ENCODE peak calls at places on chromosomes 12 and 14, in four cellular contexts. X, N, U and T are unnamed samples.

GRCh38 chr12:113190761-113191160 is 5.2 kb downstream of the RITA1 start:
- DNase-seq in X (peak), N (no peak), U (no peak), T (peak)

GRCh38 chr14:20679907-20680306 is 4.5 kb upstream of the RNASE4 start:
- DNase-seq in X (peak), N (peak), U (no peak), T (peak)

GRCh38 chr14:85319998-85320397 is 209.9 kb upstream of the FLRT2 start:
- DNase-seq in X (no peak), N (no peak), U (no peak), T (no peak)

GRCh38 chr14:50340945-50341344 is 28.8 kb downstream of the DMAC2L start:
- DNase-seq in X (peak), N (no peak), U (no peak), T (peak)

GRCh38 chr12:107225626-107226025 is 132.3 kb upstream of the CRY1 start:
- DNase-seq in X (no peak), N (no peak), U (no peak), T (no peak)

GRCh38 chr14:39396448-39396847 is 35.8 kb downstream of the FBXO33 start:
- DNase-seq in X (no peak), N (no peak), U (no peak), T (no peak)

GRCh38 chr14:101761881-101762529 is 496 bp downstream of the PPP2R5C start:
- DNase-seq in X (peak), N (peak), U (peak), T (peak)

GRCh38 chr12:48810817-48811453 is 7.4 kb upstream of the CACNB3 start:
- DNase-seq in X (no peak), N (no peak), U (no peak), T (no peak)

GRCh38 chr12:57090924-57091632 is 2.2 kb downstream of the NAB2 start:
- DNase-seq in X (no peak), N (no peak), U (peak), T (peak)